ENCODE peak calls at places on chromosomes 12 and 14, in ten cellular contexts. H is stimulated activated CD4-positive, alpha-beta T cell treated with anti-CD3 and anti-CD28 coated beads, Interleukin-15, amount 100 ng/mL, for 1 hour; E is Right ventricle myocardium inferior; N is NCI-H1436 treated with DMSO at 0.1 percent for 48 hours; B is stimulated activated CD8-positive, alpha-beta memory T cell treated with anti-CD3 and anti-CD28 coated beads, Interleukin-15, amount 100 ng/mL, for 24 hours; T is HFF-Myc; V is fibroblast of the aortic adventitia; U is smooth muscle cell of the brain vasculature; C is germinal center; P is AG08395. X is an unnamed sample.

GRCh38 chr12:62008703-62009102 is 251.5 kb upstream of the USP15 start:
- DNase-seq in N (no peak), U (no peak), H (no peak), E (no peak), V (no peak), C (no peak), B (no peak), P (no peak), T (no peak), X (no peak)

GRCh38 chr12:2683283-2684025 is 111.3 kb upstream of the FKBP4 start:
- DNase-seq in E (no peak), C (no peak), V (no peak), N (no peak), P (no peak), H (no peak), B (no peak), U (no peak), T (no peak), X (no peak)

GRCh38 chr14:36522347-36522971 is 2.4 kb upstream of the NKX2-1 start:
- DNase-seq in T (no peak), H (no peak), E (no peak), N (no peak), P (no peak), B (no peak), U (no peak), V (no peak), C (no peak), X (no peak)

GRCh38 chr12:49684310-49684854 is 22.8 kb downstream of the FMNL3 start:
- DNase-seq in T (no peak), U (no peak), E (no peak), C (no peak), V (no peak), N (no peak), P (no peak), H (no peak), B (no peak), X (no peak)

GRCh38 chr12:25458047-25458552 is 95.0 kb downstream of the LMNTD1 start:
- DNase-seq in E (no peak), U (peak; percentile 85), B (no peak), P (peak; percentile 88), N (no peak), C (no peak), T (peak; percentile 94), H (no peak), V (peak; percentile 92), X (peak; percentile 87)

GRCh38 chr12:100733817-100734593 is 60.6 kb upstream of the ANO4 start:
- DNase-seq in C (no peak), B (no peak), T (no peak), N (no peak), P (peak; percentile 54), V (peak; percentile 63), U (no peak), E (no peak), H (no peak), X (peak; percentile 65)

GRCh38 chr14:44981198-44981597 is 19.2 kb downstream of the TOGARAM1 start:
- DNase-seq in B (no peak), E (no peak), N (no peak), T (no peak), C (no peak), H (no peak), V (no peak), U (no peak), P (no peak), X (no peak)

GRCh38 chr14:91873476-91874265 is 6.3 kb upstream of the TC2N start:
- DNase-seq in U (no peak), H (peak; percentile 45), T (no peak), C (peak; percentile 73), E (no peak), V (no peak), N (no peak), B (no peak), P (no peak), X (no peak)

GRCh38 chr12:113955109-113955970 is 10.8 kb downstream of the RBM19 start:
- DNase-seq in C (no peak), E (no peak), V (no peak), U (no peak), P (peak; percentile 30), N (no peak), B (no peak), T (no peak), H (no peak), X (peak; percentile 31)

GRCh38 chr14:23175823-23176222 is 7.6 kb downstream of the SLC7A8 start:
- DNase-seq in N (no peak), P (no peak), E (no peak), C (no peak), U (no peak), H (no peak), T (no peak), V (peak; percentile 80), B (no peak), X (peak; percentile 83)

GRCh38 chr14:86050072-86050683 is 520.2 kb downstream of the FLRT2 start:
- DNase-seq in N (no peak), B (no peak), T (no peak), P (no peak), U (no peak), H (no peak), C (no peak), V (no peak), E (no peak), X (no peak)

GRCh38 chr14:66503532-66503931 is 4.4 kb upstream of the GPHN start:
- DNase-seq in V (peak; percentile 76), N (no peak), B (no peak), C (no peak), P (no peak), U (no peak), H (no peak), T (no peak), E (no peak), X (peak; percentile 87)

GRCh38 chr12:65016881-65017650 is 104.0 kb downstream of the WIF1 start:
- DNase-seq in C (no peak), B (no peak), P (no peak), N (no peak), E (no peak), T (no peak), V (no peak), U (no peak), H (no peak), X (no peak)

GRCh38 chr14:102592969-102593840 is 756 bp downstream of the RCOR1 start:
- DNase-seq in B (peak; percentile 18), V (peak; percentile 27), P (peak; percentile 61), C (peak; percentile 70), H (peak; percentile 38), U (no peak), E (peak; percentile 76), T (no peak), N (no peak), X (peak; percentile 39)

GRCh38 chr12:120316798-120317257 is 10.8 kb downstream of the PLA2G1B start:
- DNase-seq in C (no peak), P (no peak), U (no peak), T (no peak), B (no peak), N (no peak), H (no peak), V (no peak), E (no peak), X (no peak)